ENCODE peak calls at places on chromosomes 4 and X, in five cellular contexts. One of them, this sample, is unnamed.

GRCh38 chrX:105191878-105192277 is 28.6 kb downstream of the TEX13A start:
- DNase-seq in lower lobe of right lung: no peak
- DNase-seq in progenitor cell of endocrine pancreas: no peak
- DNase-seq in IMR-90: no peak
- DNase-seq in AG04450: no peak
- DNase-seq in this sample: no peak

GRCh38 chrX:115624916-115625315 is 63.9 kb downstream of the PLS3 start:
- DNase-seq in lower lobe of right lung: no peak
- DNase-seq in progenitor cell of endocrine pancreas: no peak
- DNase-seq in IMR-90: no peak
- DNase-seq in AG04450: no peak
- DNase-seq in this sample: no peak

GRCh38 chr4:89755210-89755609 is 81.8 kb downstream of the SNCA start:
- DNase-seq in lower lobe of right lung: no peak
- DNase-seq in progenitor cell of endocrine pancreas: no peak
- DNase-seq in IMR-90: no peak
- DNase-seq in AG04450: no peak
- DNase-seq in this sample: peak

GRCh38 chr4:13088726-13089658 is 395.1 kb downstream of the RAB28 start:
- DNase-seq in lower lobe of right lung: no peak
- DNase-seq in progenitor cell of endocrine pancreas: no peak
- DNase-seq in IMR-90: no peak
- DNase-seq in AG04450: no peak
- DNase-seq in this sample: peak

GRCh38 chrX:111151764-111152163 is 55.8 kb downstream of the PAK3 start:
- DNase-seq in lower lobe of right lung: no peak
- DNase-seq in progenitor cell of endocrine pancreas: no peak
- DNase-seq in IMR-90: no peak
- DNase-seq in AG04450: no peak
- DNase-seq in this sample: no peak

GRCh38 chr4:172168888-172169287 is 355.7 kb downstream of the GALNTL6 start:
- DNase-seq in lower lobe of right lung: no peak
- DNase-seq in progenitor cell of endocrine pancreas: no peak
- DNase-seq in IMR-90: peak
- DNase-seq in AG04450: peak
- DNase-seq in this sample: no peak

GRCh38 chr4:33841120-33841519 is 2403.2 kb downstream of the ARAP2 start:
- DNase-seq in lower lobe of right lung: no peak
- DNase-seq in progenitor cell of endocrine pancreas: no peak
- DNase-seq in IMR-90: no peak
- DNase-seq in AG04450: no peak
- DNase-seq in this sample: no peak

GRCh38 chr4:56506110-56506705 is 617 bp downstream of the ARL9 start:
- DNase-seq in lower lobe of right lung: no peak
- DNase-seq in progenitor cell of endocrine pancreas: no peak
- DNase-seq in IMR-90: no peak
- DNase-seq in AG04450: no peak
- DNase-seq in this sample: peak

GRCh38 chrX:63979480-63979879 is 194.5 kb upstream of the ARHGEF9 start:
- DNase-seq in lower lobe of right lung: no peak
- DNase-seq in progenitor cell of endocrine pancreas: no peak
- DNase-seq in IMR-90: no peak
- DNase-seq in AG04450: no peak
- DNase-seq in this sample: no peak

GRCh38 chr4:3307891-3308575 is 15.2 kb downstream of the RGS12 start:
- DNase-seq in lower lobe of right lung: peak
- DNase-seq in progenitor cell of endocrine pancreas: no peak
- DNase-seq in IMR-90: no peak
- DNase-seq in AG04450: no peak
- DNase-seq in this sample: no peak

GRCh38 chrX:16662402-16662801 is 12.4 kb downstream of the S100G start:
- DNase-seq in lower lobe of right lung: no peak
- DNase-seq in progenitor cell of endocrine pancreas: no peak
- DNase-seq in IMR-90: no peak
- DNase-seq in AG04450: no peak
- DNase-seq in this sample: no peak

GRCh38 chr4:29970626-29971025 is 749.5 kb upstream of the PCDH7 start:
- DNase-seq in lower lobe of right lung: no peak
- DNase-seq in progenitor cell of endocrine pancreas: no peak
- DNase-seq in IMR-90: no peak
- DNase-seq in AG04450: no peak
- DNase-seq in this sample: no peak

GRCh38 chr4:148574502-148574901 is 132.3 kb upstream of the NR3C2 start:
- DNase-seq in lower lobe of right lung: no peak
- DNase-seq in progenitor cell of endocrine pancreas: no peak
- DNase-seq in IMR-90: peak
- DNase-seq in AG04450: no peak
- DNase-seq in this sample: no peak

GRCh38 chrX:26387906-26388305 is 171.9 kb downstream of the MAGEB5 start:
- DNase-seq in lower lobe of right lung: no peak
- DNase-seq in progenitor cell of endocrine pancreas: no peak
- DNase-seq in IMR-90: no peak
- DNase-seq in AG04450: no peak
- DNase-seq in this sample: no peak

GRCh38 chr4:3290889-3291321 is 1.9 kb upstream of the RGS12 start:
- DNase-seq in lower lobe of right lung: no peak
- DNase-seq in progenitor cell of endocrine pancreas: no peak
- DNase-seq in IMR-90: no peak
- DNase-seq in AG04450: no peak
- DNase-seq in this sample: no peak

GRCh38 chr4:6474053-6474568 is 1.7 kb upstream of the PPP2R2C start:
- DNase-seq in lower lobe of right lung: no peak
- DNase-seq in progenitor cell of endocrine pancreas: peak
- DNase-seq in IMR-90: no peak
- DNase-seq in AG04450: no peak
- DNase-seq in this sample: no peak
- TF ChIP-seq CTCF in lower lobe of right lung: no peak
- TF ChIP-seq CTCF in progenitor cell of endocrine pancreas: peak
- TF ChIP-seq CTCF in IMR-90: peak
- TF ChIP-seq CTCF in AG04450: peak
- TF ChIP-seq CTCF in this sample: peak

GRCh38 chr4:24394041-24394440 is 190.3 kb downstream of the DHX15 start:
- DNase-seq in lower lobe of right lung: no peak
- DNase-seq in progenitor cell of endocrine pancreas: no peak
- DNase-seq in IMR-90: peak
- DNase-seq in AG04450: peak
- DNase-seq in this sample: no peak

GRCh38 chr4:24392613-24393012 is 191.7 kb downstream of the DHX15 start:
- DNase-seq in lower lobe of right lung: no peak
- DNase-seq in progenitor cell of endocrine pancreas: no peak
- DNase-seq in IMR-90: no peak
- DNase-seq in AG04450: no peak
- DNase-seq in this sample: no peak

GRCh38 chr4:24396988-24397387 is 187.4 kb downstream of the DHX15 start:
- DNase-seq in lower lobe of right lung: no peak
- DNase-seq in progenitor cell of endocrine pancreas: no peak
- DNase-seq in IMR-90: no peak
- DNase-seq in AG04450: no peak
- DNase-seq in this sample: no peak

GRCh38 chr4:24400537-24400936 is 183.8 kb downstream of the DHX15 start:
- DNase-seq in lower lobe of right lung: no peak
- DNase-seq in progenitor cell of endocrine pancreas: no peak
- DNase-seq in IMR-90: no peak
- DNase-seq in AG04450: no peak
- DNase-seq in this sample: no peak

GRCh38 chr4:24395937-24396336 is 188.4 kb downstream of the DHX15 start:
- DNase-seq in lower lobe of right lung: no peak
- DNase-seq in progenitor cell of endocrine pancreas: no peak
- DNase-seq in IMR-90: no peak
- DNase-seq in AG04450: no peak
- DNase-seq in this sample: no peak
- TF ChIP-seq CTCF in lower lobe of right lung: no peak
- TF ChIP-seq CTCF in progenitor cell of endocrine pancreas: peak
- TF ChIP-seq CTCF in IMR-90: no peak
- TF ChIP-seq CTCF in AG04450: no peak
- TF ChIP-seq CTCF in this sample: no peak

GRCh38 chrX:108347800-108348199 is 90.4 kb downstream of the COL4A6 start:
- DNase-seq in lower lobe of right lung: no peak
- DNase-seq in progenitor cell of endocrine pancreas: no peak
- DNase-seq in IMR-90: no peak
- DNase-seq in AG04450: no peak
- DNase-seq in this sample: no peak
- TF ChIP-seq CTCF in lower lobe of right lung: no peak
- TF ChIP-seq CTCF in progenitor cell of endocrine pancreas: no peak
- TF ChIP-seq CTCF in IMR-90: no peak
- TF ChIP-seq CTCF in AG04450: no peak
- TF ChIP-seq CTCF in this sample: no peak

GRCh38 chr4:161704653-161705052 is 459.1 kb downstream of the FSTL5 start:
- DNase-seq in lower lobe of right lung: no peak
- DNase-seq in progenitor cell of endocrine pancreas: no peak
- DNase-seq in IMR-90: no peak
- DNase-seq in AG04450: no peak
- DNase-seq in this sample: no peak
- TF ChIP-seq CTCF in lower lobe of right lung: no peak
- TF ChIP-seq CTCF in progenitor cell of endocrine pancreas: no peak
- TF ChIP-seq CTCF in IMR-90: no peak
- TF ChIP-seq CTCF in AG04450: no peak
- TF ChIP-seq CTCF in this sample: no peak

GRCh38 chr4:40283968-40284367 is 51.2 kb upstream of the CHRNA9 start:
- DNase-seq in lower lobe of right lung: no peak
- DNase-seq in progenitor cell of endocrine pancreas: no peak
- DNase-seq in IMR-90: no peak
- DNase-seq in AG04450: no peak
- DNase-seq in this sample: no peak
- TF ChIP-seq CTCF in lower lobe of right lung: no peak
- TF ChIP-seq CTCF in progenitor cell of endocrine pancreas: no peak
- TF ChIP-seq CTCF in IMR-90: no peak
- TF ChIP-seq CTCF in AG04450: no peak
- TF ChIP-seq CTCF in this sample: no peak

DNA sequence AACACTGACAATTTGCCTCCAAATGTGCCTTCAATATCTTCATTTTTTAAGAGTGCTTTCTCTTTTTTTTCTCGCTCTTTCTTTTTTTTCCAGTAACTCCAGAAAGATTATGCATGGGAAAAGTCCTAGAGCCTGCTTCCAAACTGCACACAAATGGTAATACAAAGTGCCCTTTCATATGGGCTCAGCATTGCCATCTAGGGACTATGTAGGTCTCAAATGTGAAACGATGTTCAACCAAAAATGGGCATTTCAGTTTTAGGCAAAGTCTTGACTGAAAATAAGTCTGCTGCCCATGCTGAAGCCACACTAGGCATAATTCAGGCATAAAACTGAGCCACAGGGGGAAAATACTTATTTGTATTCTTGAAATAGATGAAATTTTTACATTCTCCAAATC is 65.6 kb downstream of the SYNPO2 start:
- DNase-seq in lower lobe of right lung: no peak
- DNase-seq in progenitor cell of endocrine pancreas: no peak
- DNase-seq in IMR-90: peak
- DNase-seq in AG04450: no peak
- DNase-seq in this sample: peak
- TF ChIP-seq CTCF in lower lobe of right lung: no peak
- TF ChIP-seq CTCF in progenitor cell of endocrine pancreas: peak
- TF ChIP-seq CTCF in IMR-90: peak
- TF ChIP-seq CTCF in AG04450: peak
- TF ChIP-seq CTCF in this sample: peak